ENCODE peak calls at places on chromosomes 1 and 21, in five cellular contexts. C, D, N, A and F are unnamed samples.

GRCh38 chr1:161549652-161550051 is at the start of gene FCGR3A:
- DNase-seq in D (no peak), N (no peak), A (no peak), C (no peak), F (no peak)

GRCh38 chr1:167681497-167682102 is 40.2 kb upstream of the MPZL1 start:
- DNase-seq in D (no peak), C (no peak), A (no peak), N (peak; percentile 43), F (no peak)

GRCh38 chr1:30809514-30810263 is 52.1 kb upstream of the LAPTM5 start:
- DNase-seq in D (no peak), A (no peak), N (no peak), C (no peak), F (no peak)

GRCh38 chr1:158521666-158522058 is 32.5 kb downstream of the OR6Y1 start:
- DNase-seq in C (no peak), N (no peak), A (no peak), D (no peak), F (no peak)

GRCh38 chr1:221884821-221885220 is 142.9 kb upstream of the DUSP10 start:
- DNase-seq in D (no peak), C (peak; percentile 49), A (no peak), N (no peak), F (no peak)

GRCh38 chr1:1348420-1349255 is 580 bp downstream of the DVL1 start:
- DNase-seq in C (peak; percentile 73), N (no peak), A (no peak), D (peak; percentile 54), F (peak; percentile 75)

GRCh38 chr1:235297579-235297978 is 30.4 kb downstream of the ARID4B start:
- DNase-seq in A (no peak), D (no peak), C (no peak), N (no peak), F (no peak)

GRCh38 chr1:43358121-43358745 is 548 bp upstream of the CDC20 start:
- DNase-seq in C (peak; percentile 16), A (no peak), D (peak; percentile 32), N (no peak), F (no peak)

GRCh38 chr1:116569776-116570357 is 959 bp downstream of the CD58 start:
- DNase-seq in N (peak; percentile 54), D (peak; percentile 32), C (peak; percentile 43), A (peak; percentile 31), F (peak; percentile 73)

GRCh38 chr1:93080424-93080823 is 1.3 kb downstream of the MTF2 start:
- DNase-seq in A (no peak), C (no peak), N (no peak), D (no peak), F (no peak)

GRCh38 chr21:34202553-34203332 is 129.4 kb downstream of the MRPS6 start:
- DNase-seq in D (no peak), C (peak; percentile 82), A (peak; percentile 61), N (no peak), F (peak; percentile 68)

GRCh38 chr1:41610361-41610760 is 125.9 kb upstream of the EDN2 start:
- DNase-seq in C (no peak), D (no peak), A (no peak), N (no peak), F (no peak)

GRCh38 chr21:34611528-34611927 is 3.4 kb downstream of the RCAN1 start:
- DNase-seq in D (no peak), A (no peak), C (no peak), N (no peak), F (no peak)

GRCh38 chr1:153951801-153952200 is 5.3 kb upstream of the DENND4B start:
- DNase-seq in C (no peak), A (no peak), D (no peak), N (no peak), F (no peak)

GRCh38 chr1:207644852-207645631 is at the start of gene CR1L:
- DNase-seq in N (peak; percentile 81), D (peak; percentile 83), C (peak; percentile 87), A (peak; percentile 63), F (peak; percentile 88)

GRCh38 chr1:41371630-41372599 is 10.7 kb downstream of the FOXO6 start:
- DNase-seq in A (no peak), N (peak; percentile 52), D (no peak), C (peak; percentile 51), F (no peak)

GRCh38 chr1:115295904-115296696 is 41.9 kb downstream of the NGF start:
- DNase-seq in N (no peak), A (no peak), D (no peak), C (no peak), F (no peak)

GRCh38 chr1:18901147-18901951 is 1.0 kb downstream of the ALDH4A1 start:
- DNase-seq in C (no peak), D (no peak), A (no peak), N (no peak), F (no peak)

GRCh38 chr1:232149302-232150201 is 480.4 kb downstream of the SIPA1L2 start:
- DNase-seq in D (no peak), A (no peak), N (no peak), C (no peak), F (no peak)

GRCh38 chr1:28329395-28330153 is 734 bp downstream of the MED18 start:
- DNase-seq in D (peak; percentile 34), N (peak; percentile 20), A (peak; percentile 19), C (peak; percentile 11), F (peak; percentile 60)

GRCh38 chr1:25201006-25201405 is 31.3 kb downstream of the SYF2 start:
- DNase-seq in N (no peak), D (no peak), C (no peak), A (no peak), F (no peak)

GRCh38 chr21:25191141-25191540 is 416.1 kb downstream of the MRPL39 start:
- DNase-seq in D (no peak), N (no peak), C (no peak), A (no peak), F (no peak)

GRCh38 chr1:89998306-89998705 is 3.4 kb downstream of the ZNF326 start:
- DNase-seq in A (no peak), C (no peak), D (no peak), N (no peak), F (no peak)

GRCh38 chr1:31460027-31460426 is 47.0 kb downstream of the SERINC2 start:
- DNase-seq in D (no peak), N (no peak), A (no peak), C (no peak), F (no peak)

GRCh38 chr1:94528271-94528670 is 13.3 kb downstream of the F3 start:
- DNase-seq in A (no peak), D (no peak), N (no peak), C (no peak), F (no peak)

GRCh38 chr1:18320051-18320450 is 160.7 kb upstream of the KLHDC7A start:
- DNase-seq in D (no peak), A (no peak), C (peak; percentile 38), N (no peak), F (no peak)

GRCh38 chr1:11499825-11500331 is 20.9 kb downstream of the DISP3 start:
- DNase-seq in D (no peak), N (no peak), A (no peak), C (no peak), F (no peak)

GRCh38 chr1:204221271-204221670 is 7.5 kb upstream of the GOLT1A start:
- DNase-seq in N (no peak), D (no peak), C (no peak), A (no peak), F (no peak)

GRCh38 chr1:50422675-50422945 is 633 bp downstream of the DMRTA2 start:
- DNase-seq in D (no peak), N (no peak), A (no peak), C (no peak), F (no peak)

GRCh38 chr1:209241481-209241880 is 342.0 kb upstream of the CAMK1G start:
- DNase-seq in D (no peak), N (no peak), A (no peak), C (no peak), F (no peak)

DNA sequence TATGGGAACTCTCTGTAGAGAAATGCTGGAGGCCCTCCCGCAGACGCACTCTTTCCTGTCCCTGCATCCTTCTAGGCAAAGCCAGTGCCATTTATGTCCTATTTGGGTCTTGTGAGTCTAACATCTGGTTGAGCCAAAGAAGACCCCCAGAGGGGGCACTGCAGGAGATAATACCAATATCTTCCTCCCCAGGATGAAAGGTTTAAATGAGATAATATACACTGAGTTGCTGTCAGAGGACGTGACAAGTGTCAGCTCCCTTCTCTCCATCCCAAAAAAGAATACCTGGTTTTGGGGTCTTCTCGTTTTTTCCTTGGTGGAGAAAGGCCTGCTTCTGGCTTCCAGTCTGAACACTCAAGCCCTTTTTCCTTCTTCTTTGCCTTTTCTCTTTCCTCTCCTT is 7.6 kb downstream of the TCEA3 start:
- DNase-seq in N (no peak), A (no peak), D (no peak), C (no peak), F (no peak)
- H3K4me1 ChIP-seq in N (peaks cover 21% of the 10 kb centered on the region), A (no peaks in the 10 kb centered on the region), D (peaks cover 68% of the 10 kb centered on the region), C (peaks cover 3% of the 10 kb centered on the region), F (peaks cover 8% of the 10 kb centered on the region)

GRCh38 chr1:247936415-247936814 is 11.7 kb downstream of the OR2AJ1 start:
- DNase-seq in A (no peak), N (no peak), C (no peak), D (no peak), F (no peak)
- H3K9me3 ChIP-seq in A (no peaks in the 10 kb centered on the region), N (no peaks in the 10 kb centered on the region), C (no peaks in the 10 kb centered on the region), D (no peaks in the 10 kb centered on the region), F (no peaks in the 10 kb centered on the region)

GRCh38 chr1:39394059-39394458 is 97.4 kb upstream of the BMP8A start:
- DNase-seq in N (no peak), C (no peak), A (no peak), D (no peak), F (no peak)

GRCh38 chr1:39392851-39393573 is 98.4 kb upstream of the BMP8A start:
- DNase-seq in A (no peak), C (no peak), D (no peak), N (no peak), F (no peak)

GRCh38 chr1:39395357-39395831 is 96.0 kb upstream of the BMP8A start:
- DNase-seq in D (no peak), N (no peak), C (no peak), A (no peak), F (no peak)

GRCh38 chr1:39393645-39394044 is 97.8 kb upstream of the BMP8A start:
- DNase-seq in C (no peak), N (no peak), A (no peak), D (no peak), F (no peak)

GRCh38 chr1:39394598-39394997 is 96.8 kb upstream of the BMP8A start:
- DNase-seq in N (no peak), C (no peak), A (no peak), D (peak; percentile 36), F (no peak)
- H3K4me1 ChIP-seq in N (peaks cover 83% of the 10 kb centered on the region), C (peaks cover 48% of the 10 kb centered on the region), A (peaks cover 26% of the 10 kb centered on the region), D (peaks cover 77% of the 10 kb centered on the region), F (peaks cover 90% of the 10 kb centered on the region)

GRCh38 chr1:248152056-248152827 is 7.3 kb downstream of the OR2M5 start:
- DNase-seq in D (no peak), N (no peak), A (no peak), C (no peak), F (no peak)

GRCh38 chr1:248158758-248159157 is 13.8 kb downstream of the OR2M5 start:
- DNase-seq in N (no peak), A (no peak), C (no peak), D (no peak), F (no peak)

DNA sequence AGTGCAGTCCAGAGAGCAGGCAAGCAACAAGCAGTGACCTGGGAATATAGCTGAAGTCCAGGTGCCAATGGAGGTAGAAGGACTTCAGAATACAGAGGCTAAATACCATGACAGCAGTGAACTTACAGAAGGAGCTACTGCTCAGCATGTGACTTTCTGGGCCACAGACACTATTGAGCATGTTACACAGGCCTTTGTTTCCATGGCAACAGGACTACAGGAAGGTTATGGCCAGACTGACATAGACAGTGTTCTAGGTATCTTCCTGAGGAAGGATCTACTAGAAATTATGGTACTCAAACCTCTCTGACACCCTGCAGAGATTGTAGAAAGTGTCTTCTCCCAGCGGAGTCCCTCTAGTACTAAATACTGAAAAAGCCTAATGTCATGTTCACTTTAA is 11.0 kb downstream of the OR2M5 start:
- DNase-seq in D (no peak), C (no peak), A (no peak), N (no peak), F (no peak)
- H3K9me3 ChIP-seq in D (no peaks in the 10 kb centered on the region), C (no peaks in the 10 kb centered on the region), A (no peaks in the 10 kb centered on the region), N (no peaks in the 10 kb centered on the region), F (no peaks in the 10 kb centered on the region)